ENCODE peak calls at places on chromosomes 13 and 19, in four cellular contexts. K is nephron progenitor cell; N is CD4-positive, alpha-beta T cell; Q is NB4. R is an unnamed sample.

GRCh38 chr13:98141938-98142426 is 912 bp upstream of the FARP1 start:
- DNase-seq in K (peak; percentile 35), N (no peak), Q (peak; percentile 9), R (no peak)

GRCh38 chr13:46473806-46474205 is 79.2 kb upstream of the LRCH1 start:
- DNase-seq in K (no peak), N (no peak), Q (no peak), R (no peak)

GRCh38 chr19:28956971-28957370 is 256.0 kb downstream of the UQCRFS1 start:
- DNase-seq in K (no peak), N (no peak), Q (no peak), R (no peak)

GRCh38 chr19:51145926-51146493 is 3.9 kb downstream of the SIGLEC7 start:
- DNase-seq in K (no peak), N (no peak), Q (no peak), R (no peak)

GRCh38 chr19:3660493-3661219 is 34.1 kb upstream of the CACTIN start:
- DNase-seq in K (no peak), N (no peak), Q (no peak), R (no peak)

GRCh38 chr19:36081385-36081784 is 26.7 kb downstream of the WDR62 start:
- DNase-seq in K (no peak), N (no peak), Q (no peak), R (no peak)

GRCh38 chr13:51519839-51520238 is 64.4 kb upstream of the WDFY2 start:
- DNase-seq in K (no peak), N (no peak), Q (no peak), R (no peak)

GRCh38 chr19:48290341-48290922 is 20.6 kb downstream of the ZNF114 start:
- DNase-seq in K (peak; percentile 64), N (no peak), Q (no peak), R (peak; percentile 42)

GRCh38 chr19:48737360-48737998 is 2.9 kb downstream of the RASIP1 start:
- DNase-seq in K (no peak), N (no peak), Q (peak; percentile 46), R (no peak)

GRCh38 chr13:33284916-33285315 is 639 bp downstream of the STARD13 start:
- DNase-seq in K (no peak), N (no peak), Q (no peak), R (no peak)

GRCh38 chr13:106636492-106636891 is 68.6 kb upstream of the ARGLU1 start:
- DNase-seq in K (no peak), N (no peak), Q (no peak), R (no peak)

GRCh38 chr13:85710545-85710944 is 88.7 kb downstream of the SLITRK6 start:
- DNase-seq in K (no peak), N (no peak), Q (no peak), R (no peak)

GRCh38 chr13:47904891-47905290 is 96.2 kb downstream of the SUCLA2 start:
- DNase-seq in K (no peak), N (no peak), Q (no peak), R (no peak)

GRCh38 chr19:46308510-46308909 is 11.7 kb downstream of the HIF3A start:
- DNase-seq in K (no peak), N (no peak), Q (no peak), R (no peak)

GRCh38 chr19:19591133-19591825 is 27.2 kb downstream of the PBX4 start:
- DNase-seq in K (no peak), N (peak; percentile 49), Q (peak; percentile 91), R (no peak)

GRCh38 chr13:97127842-97128241 is 94.3 kb upstream of the MBNL2 start:
- DNase-seq in K (no peak), N (no peak), Q (no peak), R (no peak)

GRCh38 chr19:55642153-55643002 is 1.1 kb upstream of the ZNF581 start:
- DNase-seq in K (peak; percentile 47), N (no peak), Q (no peak), R (no peak)

GRCh38 chr13:93709511-93710244 is 483.1 kb downstream of the GPC6 start:
- DNase-seq in K (no peak), N (no peak), Q (no peak), R (no peak)

GRCh38 chr13:48808689-48809088 is 155.0 kb downstream of the CYSLTR2 start:
- DNase-seq in K (no peak), N (no peak), Q (no peak), R (no peak)

GRCh38 chr19:30150626-30151025 is 208.6 kb downstream of the URI1 start:
- DNase-seq in K (no peak), N (no peak), Q (no peak), R (no peak)

GRCh38 chr13:44396963-44397580 is 23.4 kb downstream of the SERP2 start:
- DNase-seq in K (peak; percentile 33), N (no peak), Q (no peak), R (no peak)

GRCh38 chr19:370641-371330 is 26.2 kb upstream of the MIER2 start:
- DNase-seq in K (no peak), N (no peak), Q (no peak), R (no peak)

GRCh38 chr19:373391-374182 is 29.0 kb upstream of the MIER2 start:
- DNase-seq in K (no peak), N (no peak), Q (no peak), R (no peak)

GRCh38 chr19:372306-372890 is 27.8 kb upstream of the MIER2 start:
- DNase-seq in K (no peak), N (no peak), Q (no peak), R (no peak)

GRCh38 chr19:369876-370275 is 25.3 kb upstream of the MIER2 start:
- DNase-seq in K (no peak), N (no peak), Q (no peak), R (no peak)

DNA sequence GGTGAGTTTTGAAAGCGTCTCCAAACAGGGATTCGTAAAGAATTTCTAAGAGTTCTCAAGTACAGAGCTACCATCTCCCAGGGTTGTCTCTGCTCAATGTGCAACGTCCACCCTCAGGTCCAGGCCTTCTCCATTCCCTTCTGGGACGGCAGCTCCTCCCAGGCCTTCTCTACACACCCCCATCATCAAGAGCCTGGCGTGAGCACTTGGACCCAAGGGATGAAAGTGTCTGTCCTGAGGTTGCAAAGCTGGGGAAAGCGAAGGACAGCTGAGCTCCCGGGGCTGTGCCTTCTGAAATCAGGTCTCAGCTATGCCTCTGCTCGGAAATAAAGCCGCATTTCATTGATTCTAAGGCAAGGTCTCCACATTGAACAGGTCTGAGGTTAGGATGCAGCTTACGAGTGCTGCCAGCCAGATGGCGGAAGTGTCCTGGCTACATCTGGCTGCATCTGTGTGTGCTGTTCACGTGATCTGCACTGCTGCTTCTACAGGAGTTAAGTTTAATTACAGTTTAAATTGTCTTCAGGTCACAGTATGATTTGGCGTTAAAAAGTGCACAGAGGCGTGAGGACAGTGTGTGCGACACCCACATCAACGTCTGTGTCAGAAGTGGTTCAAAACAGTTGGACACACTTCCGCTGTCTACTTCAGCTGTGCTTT is 27.0 kb upstream of the MIER2 start:
- DNase-seq in K (no peak), N (no peak), Q (no peak), R (no peak)
- TF ChIP-seq CTCF in K (no peak), N (no peak), Q (no peak), R (no peak)

DNA sequence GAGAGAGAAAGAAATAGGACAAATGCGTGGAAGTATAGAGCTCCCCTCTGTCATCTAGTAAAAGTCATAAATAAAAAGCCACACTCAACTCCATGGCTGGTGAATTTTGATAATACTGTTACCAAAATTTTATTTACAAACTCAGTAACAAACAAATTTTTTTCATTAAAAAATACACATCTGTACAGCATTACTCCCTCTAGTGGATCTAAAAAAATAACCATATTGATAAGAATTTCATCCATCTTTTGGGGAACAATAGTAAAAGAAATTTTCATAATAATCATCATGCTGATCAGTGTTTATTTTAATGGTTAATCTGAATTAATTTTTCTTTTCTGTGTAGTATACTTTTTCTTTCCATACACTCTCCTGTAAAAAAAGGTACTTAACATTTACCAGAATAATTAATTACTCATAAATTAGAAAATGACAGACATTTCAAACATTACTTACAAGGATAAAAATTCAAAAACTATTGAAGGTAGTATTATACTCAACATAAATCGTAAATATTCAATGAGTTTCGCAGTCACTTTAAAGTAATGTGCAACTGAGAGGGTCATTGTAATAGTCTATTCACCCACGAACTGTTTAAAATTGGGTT is 173.5 kb upstream of the LSM14A start:
- DNase-seq in K (no peak), N (no peak), Q (peak; percentile 2), R (no peak)
- TF ChIP-seq CTCF in K (peak; percentile 30), N (peak; percentile 40), Q (no peak), R (peak; percentile 70)

GRCh38 chr13:60384911-60385310 is 12.1 kb upstream of the TDRD3 start:
- DNase-seq in K (no peak), N (no peak), Q (no peak), R (no peak)

DNA sequence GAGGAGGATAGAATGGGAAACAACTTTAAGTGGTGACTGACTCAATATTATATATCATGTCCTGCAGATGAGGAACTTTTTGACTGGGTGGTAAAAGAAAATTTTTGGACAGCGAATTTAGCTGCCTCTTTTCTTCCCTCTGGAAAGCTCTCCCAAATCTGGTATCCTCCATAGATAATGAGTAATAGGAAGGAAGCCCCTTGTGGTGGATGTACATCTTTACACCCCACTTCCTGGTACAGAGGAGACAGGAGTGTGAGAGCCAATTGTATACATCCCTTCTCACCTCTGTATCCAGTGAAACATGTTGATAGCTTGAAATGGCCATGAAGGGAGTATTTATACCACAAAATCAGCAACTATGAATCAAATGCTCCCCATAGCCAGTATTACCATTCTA is 17.2 kb upstream of the TDRD3 start:
- DNase-seq in K (no peak), N (no peak), Q (no peak), R (no peak)
- TF ChIP-seq CTCF in K (no peak), N (no peak), Q (no peak), R (peak; percentile 28)

GRCh38 chr13:78040431-78040830 is 121.8 kb upstream of the EDNRB start:
- DNase-seq in K (no peak), N (no peak), Q (no peak), R (no peak)

GRCh38 chr13:78029891-78030290 is 111.3 kb upstream of the EDNRB start:
- DNase-seq in K (no peak), N (no peak), Q (no peak), R (no peak)

GRCh38 chr13:78032132-78032531 is 113.5 kb upstream of the EDNRB start:
- DNase-seq in K (no peak), N (no peak), Q (no peak), R (no peak)

GRCh38 chr13:78030351-78030750 is 111.7 kb upstream of the EDNRB start:
- DNase-seq in K (no peak), N (no peak), Q (no peak), R (no peak)

DNA sequence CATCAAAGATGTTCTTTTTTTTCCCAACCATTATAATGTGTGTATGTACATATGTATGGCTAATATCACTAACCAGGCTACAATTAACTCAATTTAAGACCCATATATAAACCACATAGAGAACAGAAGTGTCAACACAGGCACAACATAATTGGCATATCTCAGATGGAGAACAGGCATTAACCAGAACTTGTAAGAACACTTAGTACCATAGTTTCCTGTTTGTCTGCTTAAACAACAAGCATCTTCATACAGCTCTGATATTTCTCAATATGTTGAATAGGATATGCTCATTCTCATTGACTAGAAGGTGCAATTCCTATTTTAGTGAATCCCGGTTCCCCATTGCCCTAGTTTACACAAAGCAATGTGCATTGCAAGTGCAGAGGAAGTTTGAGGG is 116.9 kb upstream of the EDNRB start:
- DNase-seq in K (no peak), N (no peak), Q (no peak), R (no peak)
- TF ChIP-seq CTCF in K (no peak), N (no peak), Q (no peak), R (no peak)

GRCh38 chr19:38478273-38478971 is 44.9 kb downstream of the RYR1 start:
- DNase-seq in K (no peak), N (no peak), Q (peak; percentile 50), R (peak; percentile 26)
- TF ChIP-seq CTCF in K (peak; percentile 38), N (no peak), Q (peak; percentile 45), R (peak; percentile 26)

R was measured in neural crest cell.